ENCODE peak calls at places on chromosomes 1 and 21, in ten cellular contexts. T is activated naive CD8-positive, alpha-beta T cell treated with anti-CD3 and anti-CD28 coated beads for 36 hours; O is NCI-H510A; M is cardiac fibroblast; E is lower lobe of right lung; I is Panc1; Z is NCI-H774; P is GM20000; L is AG04450; Q is activated naive CD4-positive, alpha-beta T cell treated with anti-CD3 and anti-CD28 coated beads, Interleukin-2, amount 10 ng/mL, durations not matched to agents 7 days and 5 days. J is an unnamed sample.

GRCh38 chr1:999797-1000356 is at the start of gene HES4:
- DNase-seq in T (peak), O (peak), M (peak), E (peak), I (no peak), Z (peak), P (peak), L (peak), Q (peak), J (peak)

GRCh38 chr1:99004270-99005141 is at the start of gene PLPPR5:
- DNase-seq in T (peak), O (no peak), M (peak), E (no peak), I (no peak), Z (no peak), P (peak), L (no peak), Q (peak), J (no peak)

GRCh38 chr1:234617135-234617985 is 7.4 kb upstream of the IRF2BP2 start:
- DNase-seq in T (no peak), O (no peak), M (peak), E (no peak), I (no peak), Z (no peak), P (no peak), L (no peak), Q (no peak), J (no peak)

GRCh38 chr1:226404063-226404903 is 3.6 kb downstream of the PARP1 start:
- DNase-seq in T (no peak), O (no peak), M (peak), E (no peak), I (no peak), Z (no peak), P (no peak), L (no peak), Q (no peak), J (no peak)

GRCh38 chr1:169078163-169078883 is 28.2 kb upstream of the ATP1B1 start:
- DNase-seq in T (no peak), O (no peak), M (no peak), E (no peak), I (no peak), Z (no peak), P (no peak), L (no peak), Q (no peak), J (no peak)

GRCh38 chr1:164760585-164760968 is 201.6 kb downstream of the PBX1 start:
- DNase-seq in T (no peak), O (no peak), M (peak), E (no peak), I (no peak), Z (no peak), P (no peak), L (no peak), Q (no peak), J (no peak)

GRCh38 chr1:203317429-203318228 is 12.3 kb downstream of the BTG2 start:
- DNase-seq in T (no peak), O (no peak), M (no peak), E (no peak), I (no peak), Z (no peak), P (no peak), L (no peak), Q (no peak), J (no peak)

GRCh38 chr1:17098440-17099317 is 20.6 kb downstream of the PADI2 start:
- DNase-seq in T (no peak), O (no peak), M (peak), E (no peak), I (no peak), Z (no peak), P (no peak), L (no peak), Q (no peak), J (no peak)

GRCh38 chr1:32924881-32925344 is 23.7 kb upstream of the TMEM54 start:
- DNase-seq in T (peak), O (no peak), M (no peak), E (no peak), I (no peak), Z (no peak), P (no peak), L (no peak), Q (no peak), J (peak)

GRCh38 chr21:42261832-42262200 is 42.9 kb downstream of the ABCG1 start:
- DNase-seq in T (no peak), O (no peak), M (no peak), E (no peak), I (no peak), Z (no peak), P (no peak), L (no peak), Q (no peak), J (no peak)

GRCh38 chr1:146034976-146035469 is 13.5 kb upstream of the HJV start:
- DNase-seq in T (no peak), O (no peak), M (peak), E (no peak), I (no peak), Z (peak), P (no peak), L (no peak), Q (no peak), J (no peak)

GRCh38 chr1:93888900-93889299 is 9.9 kb upstream of the DNTTIP2 start:
- DNase-seq in T (no peak), O (no peak), M (no peak), E (no peak), I (no peak), Z (no peak), P (no peak), L (no peak), Q (no peak), J (no peak)

GRCh38 chr1:115184951-115185331 is 95.6 kb upstream of the TSPAN2 start:
- DNase-seq in T (no peak), O (no peak), M (no peak), E (no peak), I (no peak), Z (no peak), P (no peak), L (no peak), Q (no peak), J (no peak)

GRCh38 chr1:1098656-1099425 is 17.0 kb downstream of the C1orf159 start:
- DNase-seq in T (no peak), O (no peak), M (no peak), E (no peak), I (no peak), Z (no peak), P (no peak), L (no peak), Q (no peak), J (peak)

GRCh38 chr1:225597926-225598575 is 54.9 kb downstream of the ENAH start:
- DNase-seq in T (no peak), O (no peak), M (peak), E (no peak), I (no peak), Z (no peak), P (no peak), L (no peak), Q (no peak), J (no peak)

GRCh38 chr1:111553199-111553598 is 49.8 kb upstream of the ADORA3 start:
- DNase-seq in T (no peak), O (no peak), M (peak), E (no peak), I (no peak), Z (no peak), P (no peak), L (peak), Q (no peak), J (no peak)

GRCh38 chr1:234585333-234586055 is 24.5 kb downstream of the IRF2BP2 start:
- DNase-seq in T (no peak), O (no peak), M (peak), E (no peak), I (no peak), Z (no peak), P (no peak), L (no peak), Q (no peak), J (peak)

GRCh38 chr1:172616646-172617045 is 42.3 kb upstream of the FASLG start:
- DNase-seq in T (no peak), O (no peak), M (no peak), E (no peak), I (no peak), Z (no peak), P (no peak), L (no peak), Q (no peak), J (no peak)

GRCh38 chr21:36542312-36543101 is 62.6 kb upstream of the CLDN14 start:
- DNase-seq in T (no peak), O (no peak), M (no peak), E (no peak), I (no peak), Z (no peak), P (peak), L (no peak), Q (no peak), J (peak)

GRCh38 chr21:42040411-42041180 is 30.4 kb upstream of the ZBTB21 start:
- DNase-seq in T (no peak), O (peak), M (peak), E (peak), I (peak), Z (no peak), P (no peak), L (peak), Q (no peak), J (no peak)

GRCh38 chr1:165162671-165163241 is 193.8 kb downstream of the LMX1A start:
- DNase-seq in T (no peak), O (peak), M (no peak), E (no peak), I (no peak), Z (peak), P (no peak), L (no peak), Q (no peak), J (no peak)

GRCh38 chr21:45140346-45140940 is 66.1 kb downstream of the ADARB1 start:
- DNase-seq in T (peak), O (peak), M (peak), E (peak), I (no peak), Z (peak), P (peak), L (peak), Q (peak), J (peak)

GRCh38 chr1:180860535-180860934 is 52.2 kb upstream of the KIAA1614 start:
- DNase-seq in T (no peak), O (no peak), M (no peak), E (no peak), I (no peak), Z (no peak), P (no peak), L (no peak), Q (no peak), J (no peak)

GRCh38 chr1:154742586-154742985 is 127.5 kb downstream of the KCNN3 start:
- DNase-seq in T (no peak), O (no peak), M (no peak), E (no peak), I (no peak), Z (no peak), P (no peak), L (no peak), Q (no peak), J (no peak)

GRCh38 chr1:13550663-13551062 is 33.0 kb upstream of the PDPN start:
- DNase-seq in T (no peak), O (no peak), M (no peak), E (no peak), I (no peak), Z (no peak), P (no peak), L (no peak), Q (no peak), J (no peak)

GRCh38 chr1:112461200-112461871 is 47.4 kb upstream of the WNT2B start:
- DNase-seq in T (no peak), O (peak), M (no peak), E (no peak), I (no peak), Z (no peak), P (no peak), L (no peak), Q (no peak), J (no peak)

GRCh38 chr1:21621051-21621450 is 48.1 kb downstream of the RAP1GAP start:
- DNase-seq in T (no peak), O (no peak), M (no peak), E (no peak), I (no peak), Z (no peak), P (no peak), L (no peak), Q (no peak), J (no peak)

GRCh38 chr1:8203551-8203950 is 114.4 kb upstream of the SLC45A1 start:
- DNase-seq in T (no peak), O (no peak), M (no peak), E (no peak), I (no peak), Z (no peak), P (no peak), L (no peak), Q (no peak), J (no peak)

J was measured in transverse colon.